ENCODE peak calls at places on chromosomes 12 and 14, in six cellular contexts. C is tibial artery, W is keratinocyte, L is esophagus squamous epithelium, A is A549, I is aorta. Q is an unnamed sample.

GRCh38 chr12:107236824-107237467 is 143.6 kb upstream of the CRY1 start:
- DNase-seq in I (no peak), W (peak; percentile 86), L (no peak), C (no peak), A (no peak), Q (no peak)

GRCh38 chr12:40207551-40207950 is 17.2 kb upstream of the LRRK2 start:
- DNase-seq in A (no peak), W (peak; percentile 88), L (no peak), I (no peak), C (no peak), Q (no peak)

GRCh38 chr14:88476375-88476774 is 78.4 kb downstream of the PTPN21 start:
- DNase-seq in W (no peak), A (no peak), L (no peak), I (no peak), C (no peak), Q (no peak)

GRCh38 chr12:96236221-96236822 is 42.1 kb downstream of the ELK3 start:
- DNase-seq in L (no peak), C (peak; percentile 82), I (no peak), A (no peak), W (no peak), Q (no peak)

GRCh38 chr14:102592969-102593840 is 756 bp downstream of the RCOR1 start:
- DNase-seq in W (no peak), I (peak; percentile 87), A (peak; percentile 66), L (no peak), C (peak; percentile 71), Q (peak; percentile 72)

GRCh38 chr12:124397807-124398577 is 103.1 kb downstream of the RFLNA start:
- DNase-seq in W (no peak), I (no peak), L (no peak), C (no peak), A (no peak), Q (no peak)

GRCh38 chr12:123533672-123534643 is at the start of gene RILPL1:
- DNase-seq in L (no peak), I (peak; percentile 85), W (no peak), A (peak; percentile 79), C (peak; percentile 75), Q (peak; percentile 67)

GRCh38 chr12:81610955-81611889 is 147.9 kb downstream of the PPFIA2 start:
- DNase-seq in L (no peak), C (no peak), A (peak; percentile 3), I (no peak), W (no peak), Q (no peak)

DNA sequence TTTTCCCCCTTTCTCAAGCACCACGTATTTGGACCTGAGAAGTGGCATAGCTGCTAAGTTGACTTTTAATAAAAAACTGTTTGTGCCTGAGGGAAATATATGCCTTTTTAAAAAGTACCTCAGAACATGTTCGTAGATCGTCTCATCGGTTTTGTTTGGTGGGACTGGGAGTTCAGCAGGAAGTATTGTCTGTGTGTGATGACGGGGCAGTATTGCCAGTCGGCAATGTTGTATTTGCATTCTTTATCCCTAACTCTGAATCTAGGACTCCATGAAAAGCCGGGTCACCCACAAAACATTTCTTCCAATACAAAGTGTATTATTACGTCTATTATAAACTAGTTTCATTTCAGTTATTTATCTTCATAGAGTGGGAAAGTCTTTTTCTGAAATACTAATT is 19.7 kb upstream of the FGD4 start:
- DNase-seq in W (no peak), I (no peak), C (no peak), L (no peak), A (no peak), Q (no peak)
- H3K4me3 ChIP-seq in W (no peak overlapping the region), I (no peak overlapping the region), C (no peak overlapping the region), L (no peak overlapping the region), A (no peak overlapping the region), Q (no peak overlapping the region)

GRCh38 chr14:93061380-93062012 is 54.2 kb downstream of the ITPK1 start:
- DNase-seq in C (no peak), A (no peak), W (no peak), L (no peak), I (no peak), Q (no peak)
- H3K4me1 ChIP-seq in C (peaks cover 55% of the 10 kb centered on the region), A (peaks cover 36% of the 10 kb centered on the region), W (peaks cover 7% of the 10 kb centered on the region), L (peaks cover 4% of the 10 kb centered on the region), I (no peaks in the 10 kb centered on the region), Q (peaks cover 24% of the 10 kb centered on the region)

GRCh38 chr12:28278960-28279359 is 88.7 kb downstream of the CCDC91 start:
- DNase-seq in I (no peak), C (no peak), W (no peak), A (no peak), L (no peak), Q (no peak)
- H3K27ac ChIP-seq in I (no peak overlapping the region), C (no peak overlapping the region), W (no peak overlapping the region), A (no peak overlapping the region), L (no peak overlapping the region), Q (no peak overlapping the region)

DNA sequence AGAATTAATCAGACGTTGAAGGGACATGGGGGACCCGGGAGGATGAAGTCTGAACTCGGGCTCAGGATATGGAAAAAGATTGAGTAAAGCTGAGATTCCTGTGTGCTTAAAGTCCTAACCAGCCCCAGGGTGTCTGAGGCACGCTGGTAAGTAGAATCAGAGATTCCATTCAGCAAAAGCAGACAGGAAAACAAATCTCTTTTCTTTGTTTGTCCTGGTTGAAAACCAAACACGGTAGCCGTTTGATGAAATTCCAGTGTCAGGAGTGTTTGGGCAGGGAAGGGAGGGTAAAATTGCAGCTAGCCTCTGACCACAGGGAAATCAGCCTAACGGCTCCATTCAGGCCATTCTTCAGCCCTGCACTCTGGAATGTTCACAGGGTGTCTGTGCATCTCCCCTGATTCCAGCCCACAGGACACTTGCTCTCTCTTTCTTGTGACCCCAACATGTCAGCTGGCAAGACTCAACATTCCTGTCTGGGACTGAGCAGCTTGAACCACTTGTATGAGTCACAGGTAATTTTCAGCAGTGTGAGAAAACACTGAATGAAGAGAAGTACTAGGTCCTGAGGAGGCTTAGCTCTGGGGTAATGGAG is 31.0 kb downstream of the NINJ2 start:
- DNase-seq in I (no peak), A (peak; percentile 89), W (no peak), L (no peak), C (no peak), Q (no peak)
- H3K4me3 ChIP-seq in I (no peak overlapping the region), A (peak overlapping the region; percentile 21), W (peak overlapping the region; percentile 26), L (no peak overlapping the region), C (no peak overlapping the region), Q (peak overlapping the region; percentile 47)

GRCh38 chr12:6200266-6201198 is at the start of gene CD9:
- DNase-seq in C (peak; percentile 90), I (peak; percentile 92), L (no peak), A (peak; percentile 76), W (no peak), Q (peak; percentile 88)

GRCh38 chr12:6201775-6202292 is 1.6 kb downstream of the CD9 start:
- DNase-seq in I (peak; percentile 30), A (no peak), L (no peak), C (no peak), W (no peak), Q (no peak)

GRCh38 chr12:6202331-6202730 is 2.1 kb downstream of the CD9 start:
- DNase-seq in W (no peak), I (no peak), C (no peak), A (no peak), L (no peak), Q (no peak)

GRCh38 chr12:6199531-6200265 is 502 bp upstream of the CD9 start:
- DNase-seq in A (no peak), C (peak; percentile 82), W (no peak), L (no peak), I (no peak), Q (peak; percentile 86)

DNA sequence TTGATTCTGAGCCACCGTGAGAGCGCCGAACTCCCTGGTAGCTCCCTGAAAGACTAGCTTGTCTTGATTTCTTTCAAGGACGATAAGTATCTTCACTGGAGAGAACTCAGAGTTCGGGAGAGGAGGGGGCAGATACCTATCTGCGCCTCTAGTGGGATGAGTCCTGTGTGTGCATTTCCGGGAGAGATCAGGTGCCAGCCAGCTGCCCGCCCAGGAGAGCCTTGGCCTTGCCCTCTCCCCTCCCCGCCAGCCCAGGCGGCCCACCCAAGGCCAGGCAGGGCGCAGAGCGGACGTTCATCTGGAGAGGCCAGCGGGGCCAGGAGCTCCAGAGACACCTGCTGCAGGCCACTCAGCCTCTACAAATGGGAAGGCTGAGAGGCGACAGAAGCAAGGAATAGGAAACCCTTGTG is 1.0 kb downstream of the CD9 start:
- DNase-seq in L (no peak), A (peak; percentile 68), I (peak; percentile 78), C (no peak), W (no peak), Q (peak; percentile 68)
- H3K4me1 ChIP-seq in L (peaks cover 46% of the 10 kb centered on the region), A (peaks cover 24% of the 10 kb centered on the region), I (peaks cover 4% of the 10 kb centered on the region), C (peaks cover 63% of the 10 kb centered on the region), W (peaks cover 57% of the 10 kb centered on the region), Q (peaks cover 85% of the 10 kb centered on the region)

GRCh38 chr12:113261847-113262470 is 40.7 kb downstream of the TPCN1 start:
- DNase-seq in I (no peak), L (no peak), W (no peak), C (no peak), A (no peak), Q (no peak)
- H3K27ac ChIP-seq in I (no peak overlapping the region), L (peak overlapping the region; percentile 57), W (no peak overlapping the region), C (peak overlapping the region; percentile 75), A (no peak overlapping the region), Q (peak overlapping the region; percentile 12)

DNA sequence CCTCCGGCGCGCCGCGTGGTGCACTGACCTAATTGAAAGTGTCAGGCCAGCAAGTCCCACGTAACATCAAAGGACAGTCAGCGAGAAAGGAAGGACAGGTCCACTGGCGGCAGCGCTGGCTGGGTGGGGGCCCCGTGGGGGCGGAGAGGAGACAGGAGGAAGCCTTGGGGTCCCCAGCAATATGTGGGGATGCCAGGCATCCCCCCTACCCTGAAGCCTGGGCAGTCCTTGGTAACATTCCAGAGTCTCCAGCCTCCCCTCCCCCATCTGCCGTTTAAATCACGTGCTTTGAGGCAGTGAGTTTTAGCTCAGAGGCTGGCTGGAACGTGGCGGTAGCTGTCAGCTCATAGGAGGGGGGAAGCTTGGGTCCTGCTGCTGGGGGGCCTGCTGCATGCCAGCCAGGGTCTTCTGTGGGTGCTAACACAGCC is 159.2 kb downstream of the CALM1 start:
- DNase-seq in C (no peak), L (no peak), A (no peak), W (no peak), I (peak; percentile 68), Q (peak; percentile 62)
- H3K4me3 ChIP-seq in C (no peak overlapping the region), L (no peak overlapping the region), A (no peak overlapping the region), W (no peak overlapping the region), I (no peak overlapping the region), Q (peak overlapping the region; percentile 11)

DNA sequence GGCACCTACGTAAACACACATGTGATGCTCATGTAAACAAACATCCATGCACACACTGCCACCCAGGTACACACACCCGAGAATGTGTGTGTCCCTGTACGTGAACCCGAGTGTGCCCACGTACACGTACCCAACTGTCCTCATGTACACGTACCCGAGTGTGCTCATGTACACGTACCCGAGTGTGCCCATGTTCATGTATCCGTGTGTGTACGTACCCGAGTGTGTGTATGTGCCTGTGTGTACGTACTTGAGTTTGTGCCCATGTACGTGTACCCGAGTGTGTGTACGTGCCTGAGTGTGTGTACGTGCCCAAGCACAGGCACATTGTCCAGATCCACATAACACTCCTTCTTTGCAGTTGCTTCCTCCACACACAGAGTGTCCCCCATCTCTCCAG is 45.0 kb downstream of the LRCOL1 start:
- DNase-seq in C (no peak), I (no peak), A (no peak), W (no peak), L (no peak), Q (no peak)
- H3K4me1 ChIP-seq in C (peaks cover 11% of the 10 kb centered on the region), I (no peaks in the 10 kb centered on the region), A (peaks cover 8% of the 10 kb centered on the region), W (peaks cover 12% of the 10 kb centered on the region), L (peaks cover 9% of the 10 kb centered on the region), Q (peaks cover 14% of the 10 kb centered on the region)

Q was measured in lower lobe of right lung.